ENCODE peak calls at places on chromosome 13, in four cellular contexts. G is PC-3, A is heart right ventricle, T is adrenal gland. U is an unnamed sample. For H3K9me3 and H3K4me1, the result is how much of the 10 kb centered on the place peaks cover.

GRCh38 chr13:20274466-20274865 is 42.3 kb upstream of the GJB6 start:
- DNase-seq in G (peak), A (no peak), T (no peak), U (no peak)

GRCh38 chr13:97286317-97287046 is 64.3 kb downstream of the MBNL2 start:
- DNase-seq in G (no peak), A (no peak), T (no peak), U (no peak)

GRCh38 chr13:49213997-49214916 is 5.9 kb upstream of the MLNR start:
- DNase-seq in G (no peak), A (no peak), T (no peak), U (no peak)

GRCh38 chr13:97185291-97185690 is 36.8 kb upstream of the MBNL2 start:
- DNase-seq in G (no peak), A (no peak), T (no peak), U (no peak)

GRCh38 chr13:41614671-41615519 is 157.5 kb downstream of the RGCC start:
- DNase-seq in G (peak), A (peak), T (no peak), U (no peak)

GRCh38 chr13:109868583-109869311 is 82.4 kb upstream of the IRS2 start:
- DNase-seq in G (peak), A (no peak), T (no peak), U (no peak)

GRCh38 chr13:30698023-30698422 is 37.3 kb upstream of the ALOX5AP start:
- DNase-seq in G (no peak), A (no peak), T (no peak), U (no peak)

GRCh38 chr13:69755101-69755500 is 352.5 kb upstream of the ATXN8OS start:
- DNase-seq in G (no peak), A (no peak), T (no peak), U (no peak)

GRCh38 chr13:99766641-99767045 is 204.9 kb downstream of the ZIC5 start:
- DNase-seq in G (no peak), A (no peak), T (no peak), U (no peak)

GRCh38 chr13:95918860-95919259 is 134.3 kb downstream of the UGGT2 start:
- DNase-seq in G (no peak), A (no peak), T (no peak), U (no peak)

GRCh38 chr13:29674532-29674931 is 79.0 kb upstream of the SLC7A1 start:
- DNase-seq in G (peak), A (no peak), T (no peak), U (no peak)

GRCh38 chr13:51714663-51715168 is 89.2 kb downstream of the DHRS12 start:
- DNase-seq in G (peak), A (no peak), T (no peak), U (no peak)

GRCh38 chr13:102012299-102013293 is 389.3 kb downstream of the FGF14 start:
- DNase-seq in G (no peak), A (peak), T (no peak), U (no peak)

GRCh38 chr13:77946522-77946921 is 27.9 kb upstream of the EDNRB start:
- DNase-seq in G (no peak), A (peak), T (no peak), U (no peak)

GRCh38 chr13:66492479-66492878 is 737.7 kb downstream of the PCDH9 start:
- DNase-seq in G (peak), A (no peak), T (no peak), U (no peak)

GRCh38 chr13:46743191-46743590 is 53.8 kb downstream of the ESD start:
- DNase-seq in G (no peak), A (no peak), T (no peak), U (no peak)

GRCh38 chr13:84917252-84917878 is 881.9 kb downstream of the SLITRK6 start:
- DNase-seq in G (peak), A (no peak), T (no peak), U (no peak)

GRCh38 chr13:29948791-29949190 is 98.4 kb upstream of the UBL3 start:
- DNase-seq in G (no peak), A (no peak), T (no peak), U (no peak)

GRCh38 chr13:48223016-48223385 is 10.0 kb upstream of the ITM2B start:
- DNase-seq in G (no peak), A (no peak), T (no peak), U (no peak)

GRCh38 chr13:83377486-83377885 is 504.8 kb downstream of the SLITRK1 start:
- DNase-seq in G (no peak), A (no peak), T (no peak), U (no peak)

GRCh38 chr13:28049215-28049614 is 51.2 kb downstream of the FLT3 start:
- DNase-seq in G (no peak), A (no peak), T (no peak), U (no peak)

GRCh38 chr13:113024466-113024865 is 55.5 kb downstream of the MCF2L start:
- DNase-seq in G (no peak), A (no peak), T (no peak), U (no peak)

GRCh38 chr13:39417643-39418042 is 185.3 kb downstream of the LHFPL6 start:
- DNase-seq in G (peak), A (no peak), T (no peak), U (no peak)

GRCh38 chr13:102970542-102970941 is 95.7 kb downstream of the SLC10A2 start:
- DNase-seq in G (no peak), A (no peak), T (no peak), U (no peak)

GRCh38 chr13:76226941-76227340 is 590.8 kb downstream of the LMO7 start:
- DNase-seq in G (no peak), A (peak), T (no peak), U (no peak)

GRCh38 chr13:25319781-25320180 is 18.4 kb downstream of the NUP58 start:
- DNase-seq in G (no peak), A (no peak), T (no peak), U (no peak)

GRCh38 chr13:51444922-51445321 is 7.9 kb downstream of the INTS6 start:
- DNase-seq in G (peak), A (no peak), T (no peak), U (peak)

GRCh38 chr13:68304287-68304893 is 1074.3 kb upstream of the PCDH9 start:
- DNase-seq in G (peak), A (no peak), T (no peak), U (no peak)

GRCh38 chr13:107091386-107091785 is 523.4 kb upstream of the ARGLU1 start:
- DNase-seq in G (no peak), A (no peak), T (no peak), U (no peak)

GRCh38 chr13:54029226-54029625 is 1000.6 kb downstream of the OLFM4 start:
- DNase-seq in G (peak), A (no peak), T (no peak), U (no peak)

GRCh38 chr13:32164622-32165268 is 133.2 kb downstream of the FRY start:
- DNase-seq in G (peak), A (no peak), T (peak), U (peak)

GRCh38 chr13:42113478-42113877 is 65.0 kb downstream of the DGKH start:
- DNase-seq in G (no peak), A (no peak), T (no peak), U (no peak)

GRCh38 chr13:71028884-71029283 is 838.1 kb downstream of the DACH1 start:
- DNase-seq in G (no peak), A (no peak), T (no peak), U (no peak)
- H3K9me3 ChIP-seq in G (under half), A (under half), T (under half), U (under half)

GRCh38 chr13:114128624-114129522 is 3.5 kb downstream of the RASA3 start:
- DNase-seq in G (peak), A (peak), T (peak), U (peak)

GRCh38 chr13:114127473-114128347 is 4.7 kb downstream of the RASA3 start:
- DNase-seq in G (no peak), A (no peak), T (no peak), U (no peak)

GRCh38 chr13:114126789-114127472 is 5.5 kb downstream of the RASA3 start:
- DNase-seq in G (no peak), A (no peak), T (no peak), U (no peak)

GRCh38 chr13:114129649-114130062 is 2.8 kb downstream of the RASA3 start:
- DNase-seq in G (no peak), A (no peak), T (no peak), U (peak)

GRCh38 chr13:114128348-114128623 is 4.1 kb downstream of the RASA3 start:
- DNase-seq in G (no peak), A (no peak), T (no peak), U (no peak)
- H3K4me1 ChIP-seq in G (under half), A (under half), T (under half), U (half or more)

GRCh38 chr13:19062019-19062646 is 119.5 kb downstream of the TUBA3C start:
- DNase-seq in G (no peak), A (no peak), T (no peak), U (no peak)

GRCh38 chr13:19059016-19059780 is 122.4 kb downstream of the TUBA3C start:
- DNase-seq in G (no peak), A (no peak), T (no peak), U (no peak)

GRCh38 chr13:19061278-19061677 is 120.3 kb downstream of the TUBA3C start:
- DNase-seq in G (no peak), A (no peak), T (no peak), U (no peak)

GRCh38 chr13:19058566-19058965 is 123.1 kb downstream of the TUBA3C start:
- DNase-seq in G (no peak), A (no peak), T (no peak), U (no peak)

DNA sequence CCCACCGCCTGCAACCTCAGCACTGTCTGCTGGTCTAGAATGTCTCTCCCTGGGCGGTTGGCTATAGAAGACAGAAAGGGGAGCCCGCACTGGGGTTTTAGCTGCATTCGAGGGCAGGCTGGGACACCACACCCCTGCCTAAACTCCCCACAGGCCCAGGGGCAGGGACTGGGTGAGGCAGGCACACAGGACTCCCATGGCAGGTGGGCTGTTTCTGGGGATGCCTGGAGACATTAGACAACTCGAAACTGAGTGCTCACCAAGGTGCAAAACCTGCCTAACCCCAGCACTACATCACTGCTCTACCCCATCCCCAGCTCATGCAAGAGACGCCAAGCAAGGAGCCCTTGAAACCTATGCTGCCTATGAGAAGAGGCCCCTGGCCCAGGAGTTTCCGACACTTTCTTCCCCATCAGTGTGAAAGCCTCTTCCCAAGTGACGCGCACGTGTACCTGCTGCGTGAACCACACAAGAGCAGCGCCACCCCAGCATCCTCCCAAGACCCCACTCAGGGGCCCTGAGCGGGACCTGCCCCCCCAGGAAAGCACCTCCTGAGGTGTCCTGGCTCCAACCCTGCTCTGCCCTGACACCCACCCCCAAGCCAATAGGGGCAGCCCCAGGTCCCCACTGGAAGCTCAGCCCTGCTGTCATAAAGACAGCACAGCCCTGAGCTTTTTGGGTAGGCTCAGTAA is 121.2 kb downstream of the TUBA3C start:
- DNase-seq in G (no peak), A (no peak), T (no peak), U (no peak)
- H3K9me3 ChIP-seq in G (under half), A (under half), T (under half), U (under half)

DNA sequence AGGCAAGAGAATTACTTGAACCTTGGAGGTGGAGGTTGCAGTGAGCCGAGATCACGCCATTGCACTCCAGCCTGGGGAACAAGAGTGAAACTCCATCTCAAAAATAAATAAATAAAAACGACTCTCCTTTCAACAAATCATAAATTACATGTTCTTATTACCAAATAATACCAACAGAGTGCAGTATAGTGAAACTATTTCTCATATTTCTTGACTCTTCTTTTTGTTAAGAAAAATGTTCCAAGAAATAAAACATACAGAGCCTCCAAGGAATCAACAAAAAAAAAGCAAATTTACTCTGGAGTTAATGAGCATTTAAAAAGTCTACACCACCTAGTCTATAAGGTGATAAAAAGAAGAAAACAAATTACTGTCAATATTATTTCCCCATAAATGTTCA is 188.8 kb downstream of the KLF12 start:
- DNase-seq in G (peak), A (no peak), T (no peak), U (no peak)
- H3K4me1 ChIP-seq in G (under half), A (under half), T (under half), U (under half)

DNA sequence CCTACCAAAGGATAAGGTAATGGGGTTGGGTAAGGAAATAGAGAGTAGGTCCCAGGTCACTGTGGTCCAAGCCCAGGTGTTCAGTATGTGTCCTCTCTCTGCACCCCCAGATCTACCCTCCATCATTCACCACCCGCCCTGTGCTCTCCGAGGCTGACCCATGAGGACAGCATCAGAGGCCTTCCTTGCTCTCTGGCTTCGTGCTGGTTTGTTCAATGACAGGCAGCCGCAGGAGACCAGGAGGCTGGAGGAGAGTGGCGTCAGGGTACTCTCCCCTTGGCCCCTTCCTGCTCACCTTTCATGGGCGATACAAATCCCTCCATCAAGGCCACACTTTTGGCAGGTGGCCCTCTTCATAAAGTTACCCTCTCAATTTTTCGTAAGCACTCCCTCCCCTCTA is 1.7 kb downstream of the TUBA3C start:
- DNase-seq in G (no peak), A (no peak), T (peak), U (no peak)
- H3K9me3 ChIP-seq in G (under half), A (under half), T (under half), U (under half)

U was measured in CD8-positive, alpha-beta memory T cell.